ENCODE peak calls at places on chromosomes 16 and 17, in eight cellular contexts. D is astrocyte of the spinal cord, H is NB4, T is GM20000, R is transverse colon, Q is uterus, U is Panc1, Z is upper lobe of right lung. S is an unnamed sample.

GRCh38 chr17:55348749-55349354 is 72.8 kb downstream of the MMD start:
- DNase-seq in R (peak), H (peak), Q (peak), T (peak), D (peak), Z (no peak), U (peak), S (peak)

GRCh38 chr17:78349831-78350631 is 9.8 kb downstream of the SOCS3 start:
- DNase-seq in U (no peak), Q (no peak), H (no peak), T (no peak), R (no peak), D (no peak), Z (no peak), S (no peak)

GRCh38 chr17:41775394-41776226 is 10.9 kb downstream of the JUP start:
- DNase-seq in D (no peak), R (peak), Q (no peak), T (no peak), H (no peak), U (no peak), Z (no peak), S (no peak)

GRCh38 chr16:16048904-16049582 is 99.6 kb downstream of the ABCC1 start:
- DNase-seq in Q (no peak), U (no peak), T (no peak), D (no peak), H (no peak), R (no peak), Z (no peak), S (no peak)

GRCh38 chr16:1125471-1125870 is 27.4 kb upstream of the CACNA1H start:
- DNase-seq in Q (no peak), H (no peak), R (peak), U (no peak), D (peak), T (no peak), Z (no peak), S (no peak)

GRCh38 chr16:82038941-82039340 is 3.9 kb downstream of the HSD17B2 start:
- DNase-seq in Z (no peak), U (no peak), Q (no peak), T (no peak), R (no peak), H (no peak), D (no peak), S (no peak)

GRCh38 chr17:6474906-6475305 is 30.7 kb downstream of the PIMREG start:
- DNase-seq in Q (no peak), T (no peak), Z (no peak), H (no peak), U (no peak), D (no peak), R (no peak), S (no peak)

GRCh38 chr16:65767125-65767524 is 599.4 kb upstream of the CDH5 start:
- DNase-seq in Z (no peak), U (no peak), R (no peak), Q (no peak), H (no peak), D (no peak), T (no peak), S (no peak)

GRCh38 chr17:30345527-30346075 is 11.7 kb upstream of the TMIGD1 start:
- DNase-seq in Q (no peak), D (no peak), U (no peak), H (peak), Z (no peak), R (no peak), T (peak), S (peak)

GRCh38 chr17:64006361-64007088 is 8.4 kb downstream of the PRR29 start:
- DNase-seq in Z (no peak), R (no peak), Q (no peak), U (no peak), H (no peak), T (peak), D (no peak), S (peak)

GRCh38 chr16:20900299-20901067 is at the start of the genes DCUN1D3 and LYRM1:
- DNase-seq in R (peak), U (peak), Q (peak), H (peak), D (peak), T (peak), Z (peak), S (peak)

GRCh38 chr16:67278773-67279295 is 498 bp upstream of the PLEKHG4 start:
- DNase-seq in Z (no peak), D (no peak), H (peak), R (peak), Q (peak), T (peak), U (no peak), S (peak)

GRCh38 chr16:1961651-1962067 is 2.3 kb downstream of the NDUFB10 start:
- DNase-seq in D (no peak), H (peak), T (no peak), Z (no peak), R (no peak), U (no peak), Q (no peak), S (no peak)

GRCh38 chr17:57021226-57021940 is 43.5 kb downstream of the SCPEP1 start:
- DNase-seq in T (no peak), U (peak), Z (peak), R (peak), H (no peak), D (no peak), Q (no peak), S (no peak)

GRCh38 chr17:6392609-6393367 is 42.1 kb downstream of the AIPL1 start:
- DNase-seq in Z (no peak), H (no peak), R (no peak), Q (no peak), D (no peak), U (no peak), T (no peak), S (no peak)

GRCh38 chr17:57943140-57943539 is 12.1 kb downstream of the CUEDC1 start:
- DNase-seq in U (no peak), Q (no peak), H (peak), R (no peak), Z (no peak), D (peak), T (no peak), S (no peak)

GRCh38 chr16:23504453-23505179 is 5.7 kb downstream of the GGA2 start:
- DNase-seq in Q (peak), U (peak), T (peak), Z (peak), D (peak), R (peak), H (peak), S (peak)
- TF ChIP-seq CTCF in Q (no peak), U (no peak), T (no peak), Z (peak), D (peak), R (no peak), H (peak), S (no peak)

GRCh38 chr17:66727634-66728570 is 107.0 kb upstream of the CACNG5 start:
- DNase-seq in Q (peak), Z (peak), U (peak), T (peak), H (peak), D (peak), R (peak), S (peak)
- TF ChIP-seq CTCF in Q (peak), Z (peak), U (peak), T (peak), H (peak), D (peak), R (peak), S (peak)

DNA sequence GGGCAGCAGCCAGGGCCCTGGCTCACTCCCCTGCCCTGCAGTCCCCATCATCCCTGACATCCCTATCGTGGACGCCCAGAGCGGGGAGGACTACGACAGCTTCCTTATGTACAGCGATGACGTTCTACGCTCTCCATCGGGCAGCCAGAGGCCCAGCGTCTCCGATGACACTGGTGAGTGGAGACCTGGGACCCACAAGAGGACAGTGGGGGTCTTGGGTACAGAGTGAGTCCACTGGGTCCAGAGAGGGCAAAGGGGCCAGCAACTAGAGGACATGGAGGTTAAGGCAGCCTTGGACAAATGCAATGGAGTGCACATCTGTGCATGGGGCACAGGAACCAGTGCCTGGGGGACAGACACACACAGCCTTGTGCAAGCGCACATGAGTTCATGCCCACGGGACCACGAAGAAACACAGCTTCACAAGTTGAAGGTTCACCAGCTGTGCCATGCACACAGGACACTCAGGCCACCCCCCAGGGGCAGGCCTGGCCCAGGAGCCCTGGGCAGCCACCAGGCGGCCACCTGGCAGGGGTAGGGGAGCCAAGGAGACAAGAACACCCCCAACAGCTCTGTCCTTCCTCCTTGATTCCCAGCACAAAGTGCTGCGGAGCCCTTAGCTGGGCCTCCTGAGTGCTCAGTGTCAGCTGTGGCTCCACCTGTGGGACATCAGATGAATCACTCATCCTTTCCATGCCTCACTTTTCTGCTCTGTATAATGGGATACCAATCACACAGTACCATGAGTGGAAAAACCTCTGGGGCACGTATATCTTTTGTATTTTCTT is 12.4 kb downstream of the GALK1 start:
- DNase-seq in Z (no peak), U (no peak), H (no peak), Q (no peak), D (no peak), R (no peak), T (peak), S (peak)
- TF ChIP-seq CTCF in Z (no peak), U (no peak), H (no peak), Q (no peak), D (no peak), R (no peak), T (peak), S (no peak)

GRCh38 chr16:54936086-54936978 is 5.7 kb downstream of the IRX5 start:
- DNase-seq in T (peak), Q (no peak), D (peak), Z (no peak), R (no peak), H (peak), U (no peak), S (peak)

GRCh38 chr16:54933281-54934150 is 2.9 kb downstream of the IRX5 start:
- DNase-seq in T (no peak), H (no peak), Z (peak), R (no peak), U (no peak), D (peak), Q (no peak), S (no peak)

GRCh38 chr16:54935411-54936085 is 4.9 kb downstream of the IRX5 start:
- DNase-seq in U (no peak), Z (no peak), D (peak), H (no peak), R (no peak), T (no peak), Q (no peak), S (no peak)

GRCh38 chr16:54932737-54933254 is 2.1 kb downstream of the IRX5 start:
- DNase-seq in D (peak), R (no peak), Z (peak), Q (no peak), T (peak), H (no peak), U (no peak), S (peak)

GRCh38 chr16:54934536-54935410 is 4.1 kb downstream of the IRX5 start:
- DNase-seq in Q (no peak), U (no peak), R (no peak), H (no peak), T (peak), Z (peak), D (peak), S (peak)
- TF ChIP-seq CTCF in Q (no peak), U (peak), R (no peak), H (no peak), T (peak), Z (no peak), D (peak), S (no peak)

DNA sequence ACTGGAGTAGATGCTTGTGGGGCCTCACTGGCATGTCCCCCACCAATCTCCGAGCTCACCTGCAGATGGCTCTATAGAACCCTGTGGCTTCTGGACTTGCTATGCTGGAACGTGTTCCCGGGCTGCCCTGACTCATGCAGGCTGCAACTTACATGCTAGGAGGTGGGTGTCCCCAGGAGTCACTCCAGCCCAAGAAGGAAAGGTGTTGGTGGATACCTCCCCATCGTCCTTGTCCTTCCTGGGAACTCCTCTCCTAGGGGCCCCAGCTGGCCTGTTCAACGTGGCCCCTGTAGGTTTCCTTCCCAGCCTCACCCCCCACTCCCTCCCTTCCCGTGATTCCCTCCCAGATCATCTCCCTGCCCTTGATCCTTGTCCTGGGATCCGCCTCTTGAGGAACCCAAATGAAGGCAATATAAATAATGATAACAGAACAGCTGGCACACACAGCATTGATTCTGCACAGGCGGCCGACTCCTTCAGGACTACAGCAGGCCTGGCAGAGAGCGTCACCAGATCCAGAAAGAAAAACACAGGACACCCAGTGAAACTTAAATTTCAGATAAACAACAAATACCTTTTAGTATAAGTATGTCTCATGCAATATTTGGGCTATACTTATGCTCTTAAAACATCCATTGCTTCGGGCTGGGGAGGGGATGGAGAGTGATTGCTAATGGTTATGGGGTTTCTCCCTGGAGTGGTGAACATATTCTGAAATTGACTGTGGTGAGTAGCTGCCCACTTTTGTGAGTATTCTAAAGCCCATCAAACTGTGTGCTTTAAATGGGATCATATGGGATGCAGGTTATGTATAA is 221.1 kb upstream of the GSE1 start:
- DNase-seq in D (no peak), T (no peak), Q (no peak), U (no peak), Z (peak), R (no peak), H (no peak), S (no peak)
- TF ChIP-seq CTCF in D (no peak), T (no peak), Q (no peak), U (no peak), Z (no peak), R (no peak), H (no peak), S (no peak)

DNA sequence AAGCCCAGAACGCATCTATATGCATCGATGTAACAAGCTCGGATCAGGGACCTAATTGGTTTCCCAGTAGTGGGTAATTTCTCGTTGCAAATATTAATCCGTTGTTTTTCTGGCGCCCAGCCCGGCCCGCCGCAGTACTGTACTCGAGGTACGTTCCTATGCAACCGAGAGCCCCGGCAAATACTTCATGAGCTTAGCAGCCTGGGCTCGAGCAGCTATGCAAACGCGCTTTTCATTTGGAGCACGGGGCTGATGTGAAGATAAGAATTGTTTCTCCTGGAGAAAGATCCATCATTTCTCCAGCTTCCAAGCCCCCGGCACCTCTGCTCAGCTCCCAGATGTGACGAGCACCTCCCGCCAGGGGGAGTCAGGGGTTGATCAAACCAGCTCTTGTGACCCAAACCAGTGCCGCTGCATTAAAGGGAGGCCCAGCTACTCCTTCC is 229.8 kb downstream of the KATNIP start:
- DNase-seq in Q (peak), T (no peak), R (no peak), U (no peak), D (peak), Z (peak), H (no peak), S (no peak)
- TF ChIP-seq CTCF in Q (peak), T (no peak), R (no peak), U (peak), D (peak), Z (peak), H (no peak), S (no peak)

GRCh38 chr16:64626771-64627170 is 495.1 kb downstream of the CDH11 start:
- DNase-seq in D (peak), H (no peak), U (no peak), T (no peak), Z (no peak), R (no peak), Q (no peak), S (no peak)

GRCh38 chr16:64621616-64622015 is 500.2 kb downstream of the CDH11 start:
- DNase-seq in D (no peak), T (no peak), H (no peak), Z (no peak), R (no peak), Q (no peak), U (no peak), S (no peak)

GRCh38 chr16:64629622-64630021 is 492.2 kb downstream of the CDH11 start:
- DNase-seq in T (no peak), D (peak), Q (no peak), Z (no peak), R (no peak), U (no peak), H (no peak), S (no peak)

GRCh38 chr16:64627781-64628180 is 494.1 kb downstream of the CDH11 start:
- DNase-seq in Z (peak), D (no peak), H (no peak), Q (no peak), U (no peak), T (no peak), R (no peak), S (no peak)

GRCh38 chr16:64627288-64627687 is 494.6 kb downstream of the CDH11 start:
- DNase-seq in H (peak), U (no peak), Q (no peak), Z (no peak), R (no peak), D (no peak), T (no peak), S (no peak)
- TF ChIP-seq CTCF in H (no peak), U (no peak), Q (no peak), Z (no peak), R (no peak), D (no peak), T (no peak), S (no peak)

GRCh38 chr16:85554791-85555548 is 58.2 kb upstream of the GSE1 start:
- DNase-seq in Z (peak), Q (peak), R (peak), H (peak), D (peak), T (peak), U (no peak), S (peak)

GRCh38 chr16:85552980-85553435 is 60.1 kb upstream of the GSE1 start:
- DNase-seq in Q (no peak), H (no peak), Z (peak), T (no peak), R (no peak), D (no peak), U (no peak), S (no peak)

GRCh38 chr16:85551319-85551978 is 61.7 kb upstream of the GSE1 start:
- DNase-seq in T (no peak), Z (no peak), D (no peak), Q (no peak), R (no peak), H (no peak), U (no peak), S (no peak)

GRCh38 chr16:85554114-85554790 is 58.9 kb upstream of the GSE1 start:
- DNase-seq in H (peak), R (peak), U (no peak), Z (peak), Q (peak), D (peak), T (peak), S (peak)

DNA sequence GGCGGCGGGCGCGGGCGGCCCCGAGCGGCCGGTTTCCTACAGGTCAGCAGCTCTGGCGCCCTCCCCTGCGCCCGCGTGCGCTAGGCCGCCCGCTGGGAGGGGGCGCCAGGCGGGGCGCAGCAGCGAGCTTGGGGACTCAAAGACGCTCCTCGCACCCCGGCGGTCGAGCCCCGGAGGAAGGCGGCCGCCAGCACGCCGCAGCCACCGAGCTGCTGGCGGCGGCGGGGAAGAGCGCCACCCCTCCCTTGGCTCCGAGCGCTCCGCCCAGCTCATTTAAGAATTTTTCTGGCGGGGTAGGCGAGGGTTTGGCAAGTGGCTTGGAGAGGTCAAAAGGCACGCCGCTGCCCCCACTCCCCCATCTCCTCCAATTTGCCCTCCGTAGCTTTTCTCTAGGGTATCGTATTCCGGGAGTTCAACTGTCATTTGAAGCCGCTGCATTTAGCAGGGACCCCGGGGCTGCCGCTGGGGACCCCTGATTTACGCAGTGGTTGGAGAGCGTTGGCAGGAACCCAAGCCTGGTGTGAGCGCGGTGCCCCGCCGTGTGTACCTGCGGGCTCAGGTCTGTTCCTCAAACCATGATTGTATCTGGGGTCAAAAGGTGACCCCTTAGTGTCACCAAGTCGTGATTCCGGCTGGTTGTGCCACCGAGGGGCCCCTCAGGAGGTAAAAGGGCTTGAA is 59.5 kb upstream of the GSE1 start:
- DNase-seq in T (peak), Q (peak), R (peak), U (no peak), D (peak), H (peak), Z (peak), S (peak)
- TF ChIP-seq CTCF in T (peak), Q (peak), R (no peak), U (peak), D (peak), H (peak), Z (peak), S (peak)

S was measured in GM13976.